ENCODE peak calls at places on chromosomes 6 and 20, in seven cellular contexts. S is fibroblast of the conjunctiva; O is lung microvascular endothelial cell; M is AG08396; L is NCI-H2081; X is stimulated activated CD4-positive, alpha-beta T cell treated with anti-CD3 and anti-CD28 coated beads, Interleukin-15, amount 100 ng/mL, for 1 hour; U is fibroblast of lung. N is an unnamed sample.
A peak's percentile ranks its signal among the peaks of the same experiment; 100 is the strongest.

GRCh38 chr6:1797801-1798200 is 188.1 kb downstream of the FOXC1 start:
- DNase-seq in L (no peak), M (no peak), X (no peak), U (peak; percentile 43), S (no peak), O (peak; percentile 65), N (no peak)

GRCh38 chr20:50624351-50625016 is 66.9 kb downstream of the RIPOR3 start:
- DNase-seq in X (no peak), S (no peak), O (no peak), M (no peak), U (no peak), L (peak; percentile 60), N (no peak)

GRCh38 chr6:166490671-166491500 is 95.6 kb downstream of the RAMACL start:
- DNase-seq in M (no peak), S (no peak), X (no peak), L (no peak), U (peak; percentile 88), O (peak; percentile 50), N (no peak)

GRCh38 chr6:106974999-106975698 is 620 bp upstream of the CD24 start:
- DNase-seq in L (peak; percentile 34), S (no peak), U (peak; percentile 47), O (peak; percentile 16), M (peak; percentile 21), X (no peak), N (peak; percentile 6)

GRCh38 chr20:10119336-10119735 is 84.5 kb downstream of the ANKEF1 start:
- DNase-seq in S (no peak), L (no peak), M (no peak), O (no peak), U (no peak), X (no peak), N (no peak)

GRCh38 chr6:3697609-3698008 is 53.9 kb downstream of the PXDC1 start:
- DNase-seq in U (peak; percentile 98), L (no peak), M (peak; percentile 87), S (peak; percentile 74), X (no peak), O (no peak), N (peak; percentile 89)

GRCh38 chr6:23454090-23454998 is 671.7 kb upstream of the NRSN1 start:
- DNase-seq in X (no peak), U (peak; percentile 75), L (no peak), O (peak; percentile 9), M (peak; percentile 4), S (no peak), N (no peak)

GRCh38 chr20:25310921-25311728 is 63.2 kb downstream of the PYGB start:
- DNase-seq in M (peak; percentile 83), X (no peak), U (peak; percentile 95), L (no peak), S (no peak), O (no peak), N (peak; percentile 76)

GRCh38 chr20:37888641-37889040 is 14.3 kb upstream of the VSTM2L start:
- DNase-seq in X (no peak), S (no peak), O (no peak), M (no peak), U (no peak), L (no peak), N (no peak)

GRCh38 chr6:31778999-31779885 is 2.1 kb upstream of the VWA7 start:
- DNase-seq in M (no peak), O (no peak), U (no peak), S (no peak), X (no peak), L (no peak), N (no peak)

GRCh38 chr6:160462116-160462515 is 113.9 kb downstream of the SLC22A3 start:
- DNase-seq in O (no peak), S (no peak), U (no peak), L (no peak), M (no peak), X (no peak), N (no peak)

GRCh38 chr20:11553603-11554002 is 364.1 kb upstream of the BTBD3 start:
- DNase-seq in X (no peak), O (peak; percentile 33), L (no peak), M (peak; percentile 23), U (no peak), S (no peak), N (no peak)

GRCh38 chr6:5305968-5306626 is 44.8 kb downstream of the FARS2 start:
- DNase-seq in X (no peak), M (no peak), L (no peak), S (no peak), O (no peak), U (peak; percentile 1), N (no peak)

GRCh38 chr6:4323322-4323721 is 187.9 kb upstream of the ECI2 start:
- DNase-seq in M (no peak), O (no peak), S (no peak), X (no peak), L (no peak), U (no peak), N (no peak)

GRCh38 chr6:123769431-123769830 is 34.2 kb upstream of the NKAIN2 start:
- DNase-seq in S (no peak), O (no peak), M (no peak), X (no peak), U (no peak), L (no peak), N (no peak)

N was measured in fibroblast of gingiva.